ENCODE peak calls at places on chromosomes 3 and 15, in eight cellular contexts. X, A, V, K, H, E, I and Q are unnamed samples.

GRCh38 chr3:29314727-29315088 is 33.8 kb downstream of the RBMS3 start:
- DNase-seq in X (no peak), V (no peak), E (no peak), K (no peak), A (no peak), I (no peak), H (no peak), Q (no peak)

GRCh38 chr15:43440721-43441281 is 52.2 kb downstream of the TP53BP1 start:
- DNase-seq in H (peak; percentile 33), E (no peak), A (peak; percentile 93), I (peak; percentile 62), K (peak; percentile 94), X (peak; percentile 56), V (no peak), Q (no peak)

GRCh38 chr15:67880651-67881182 is 40.9 kb upstream of the RNU6-1 start:
- DNase-seq in K (peak; percentile 52), A (no peak), V (no peak), H (peak; percentile 35), X (peak; percentile 38), I (no peak), E (no peak), Q (no peak)

GRCh38 chr15:64693134-64693533 is 82.3 kb downstream of the RBPMS2 start:
- DNase-seq in A (peak; percentile 83), E (no peak), X (peak; percentile 66), H (peak; percentile 37), K (peak; percentile 45), V (peak; percentile 59), I (no peak), Q (no peak)

GRCh38 chr15:82850242-82850591 is 40.8 kb downstream of the WHAMM start:
- DNase-seq in V (no peak), E (no peak), K (peak; percentile 41), X (no peak), A (no peak), H (peak; percentile 32), I (no peak), Q (no peak)

GRCh38 chr15:66899555-66900350 is 165.6 kb upstream of the SMAD3 start:
- DNase-seq in K (peak; percentile 18), E (no peak), X (no peak), A (no peak), I (no peak), V (no peak), H (no peak), Q (no peak)

GRCh38 chr3:104316118-104316517 is 1050.6 kb upstream of the ALCAM start:
- DNase-seq in X (no peak), K (no peak), I (no peak), H (no peak), V (no peak), E (no peak), A (no peak), Q (no peak)

GRCh38 chr3:62119139-62119538 is 254.2 kb downstream of the FEZF2 start:
- DNase-seq in I (no peak), V (peak; percentile 65), K (no peak), X (peak; percentile 90), E (no peak), A (no peak), H (no peak), Q (no peak)

GRCh38 chr3:34742151-34742550 is 897.2 kb upstream of the ARPP21 start:
- DNase-seq in A (no peak), E (no peak), H (no peak), I (no peak), K (no peak), V (no peak), X (no peak), Q (no peak)

GRCh38 chr15:77821959-77822256 is 189.2 kb upstream of the LINGO1 start:
- DNase-seq in K (no peak), H (no peak), A (no peak), X (no peak), V (no peak), E (no peak), I (no peak), Q (no peak)

GRCh38 chr15:34682673-34683072 is 72.1 kb downstream of the GJD2 start:
- DNase-seq in H (no peak), I (peak; percentile 72), V (no peak), X (no peak), A (peak; percentile 8), K (peak; percentile 62), E (no peak), Q (no peak)

GRCh38 chr3:43525941-43526607 is 95.7 kb downstream of the ANO10 start:
- DNase-seq in V (no peak), X (no peak), H (no peak), A (no peak), E (peak; percentile 6), K (no peak), I (no peak), Q (no peak)

GRCh38 chr15:74620636-74621545 is 5.3 kb downstream of the CLK3 start:
- DNase-seq in X (peak; percentile 49), K (peak; percentile 75), A (no peak), I (peak; percentile 77), E (peak; percentile 52), H (peak; percentile 71), V (peak; percentile 66), Q (peak; percentile 54)

GRCh38 chr3:14360123-14360881 is 42.1 kb upstream of the SLC6A6 start:
- DNase-seq in I (no peak), E (no peak), X (no peak), H (no peak), K (no peak), V (no peak), A (no peak), Q (no peak)

GRCh38 chr3:154144825-154145465 is 23.8 kb downstream of the ARHGEF26 start:
- DNase-seq in X (no peak), E (no peak), V (no peak), A (no peak), K (peak; percentile 14), H (no peak), I (no peak), Q (no peak)

GRCh38 chr3:190366145-190366544 is 21.8 kb upstream of the CLDN16 start:
- DNase-seq in V (no peak), I (no peak), E (no peak), A (no peak), K (peak; percentile 70), X (no peak), H (no peak), Q (no peak)

GRCh38 chr3:57983734-57984518 is 24.3 kb upstream of the FLNB start:
- DNase-seq in I (no peak), H (peak; percentile 15), A (peak; percentile 66), K (peak; percentile 87), X (peak; percentile 72), E (peak; percentile 27), V (peak; percentile 72), Q (no peak)

GRCh38 chr3:37301980-37302379 is 127.6 kb upstream of the LRRFIP2 start:
- DNase-seq in E (no peak), X (no peak), V (no peak), H (no peak), A (no peak), K (no peak), I (no peak), Q (no peak)

GRCh38 chr3:144344925-144345548 is 373.4 kb downstream of the DIPK2A start:
- DNase-seq in V (no peak), X (no peak), H (no peak), E (no peak), A (no peak), I (no peak), K (no peak), Q (no peak)

DNA sequence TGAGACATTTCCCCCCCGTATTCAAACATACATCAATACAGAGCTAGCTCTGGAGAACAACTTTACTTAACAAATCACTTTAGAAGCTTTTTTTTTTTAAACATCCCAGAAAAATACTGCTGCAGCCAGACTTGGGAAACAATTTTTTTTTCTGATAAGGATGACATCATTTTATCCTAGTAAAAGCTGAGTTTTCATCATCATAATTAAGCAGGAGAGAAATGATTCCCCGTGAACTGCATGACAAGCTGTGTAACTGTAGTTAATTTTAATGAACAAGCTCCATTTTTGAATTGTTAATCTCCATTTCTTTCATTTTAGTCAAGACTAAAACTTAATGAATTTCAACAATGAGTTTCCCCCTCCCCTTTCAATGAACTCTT is 31.5 kb downstream of the HES1 start:
- DNase-seq in E (no peak), K (no peak), X (no peak), I (no peak), A (no peak), V (no peak), H (no peak), Q (no peak)
- H3K27me3 ChIP-seq in E (no peaks in the 10 kb centered on the region), K (no peaks in the 10 kb centered on the region), X (no peaks in the 10 kb centered on the region), I (no peaks in the 10 kb centered on the region), A (peaks cover 59% of the 10 kb centered on the region), V (no peaks in the 10 kb centered on the region), H (no peaks in the 10 kb centered on the region), Q (no peaks in the 10 kb centered on the region)

GRCh38 chr3:120368172-120368571 is 19.0 kb upstream of the LRRC58 start:
- DNase-seq in K (no peak), I (no peak), H (no peak), E (no peak), A (no peak), V (no peak), X (no peak), Q (no peak)
- TF ChIP-seq CTCF in K (no peak), I (no peak), H (no peak), E (no peak), A (no peak), V (no peak), X (no peak), Q (no peak)

GRCh38 chr15:36886135-36887011 is 214.0 kb downstream of the MEIS2 start:
- DNase-seq in I (no peak), H (no peak), K (no peak), X (no peak), V (no peak), A (no peak), E (no peak), Q (no peak)

GRCh38 chr15:36884404-36885335 is 215.7 kb downstream of the MEIS2 start:
- DNase-seq in H (no peak), E (no peak), V (no peak), X (no peak), K (no peak), A (no peak), I (no peak), Q (no peak)

GRCh38 chr15:36887214-36888017 is 212.9 kb downstream of the MEIS2 start:
- DNase-seq in V (no peak), E (no peak), X (no peak), A (no peak), I (no peak), H (no peak), K (no peak), Q (peak; percentile 77)

GRCh38 chr15:36883705-36884355 is 216.5 kb downstream of the MEIS2 start:
- DNase-seq in X (peak; percentile 83), V (peak; percentile 87), H (peak; percentile 84), A (peak; percentile 66), I (peak; percentile 63), E (peak; percentile 87), K (peak; percentile 88), Q (peak; percentile 85)

GRCh38 chr15:36885709-36886108 is 214.6 kb downstream of the MEIS2 start:
- DNase-seq in E (no peak), I (no peak), X (no peak), A (no peak), V (no peak), H (no peak), K (no peak), Q (no peak)
- H3K27me3 ChIP-seq in E (peaks cover 20% of the 10 kb centered on the region), I (no peaks in the 10 kb centered on the region), X (peaks cover 3% of the 10 kb centered on the region), A (peaks cover 61% of the 10 kb centered on the region), V (peaks cover 33% of the 10 kb centered on the region), H (peaks cover 5% of the 10 kb centered on the region), K (peaks cover 45% of the 10 kb centered on the region), Q (peaks cover 91% of the 10 kb centered on the region)

DNA sequence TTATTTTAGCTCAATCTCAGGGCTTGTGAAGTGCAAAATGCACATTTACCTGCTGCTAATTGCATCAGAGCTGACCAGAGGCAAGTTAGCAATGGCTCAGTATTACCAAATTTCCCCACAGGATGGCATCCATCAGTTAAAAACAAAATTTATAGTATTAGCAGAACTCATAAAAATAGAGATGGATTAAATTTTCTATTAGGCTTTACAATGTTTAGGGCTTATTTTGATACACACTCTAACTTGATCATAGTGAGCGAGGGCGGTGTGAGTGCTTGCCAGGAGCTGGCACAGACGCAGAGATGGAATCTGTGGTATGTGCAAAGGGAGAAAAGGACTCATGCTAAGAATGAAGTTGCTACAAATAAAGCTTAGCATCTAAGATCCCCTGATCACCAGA is 241.0 kb downstream of the NSUN3 start:
- DNase-seq in E (peak; percentile 21), H (no peak), V (no peak), A (no peak), K (peak; percentile 38), I (no peak), X (no peak), Q (no peak)
- TF ChIP-seq CTCF in E (no peak), H (no peak), V (no peak), A (no peak), K (peak; percentile 60), I (peak; percentile 20), X (peak; percentile 20), Q (peak; percentile 9)